ENCODE peak calls at places on chromosomes 1 and 21, in eight cellular contexts. G, V, Y, C, R, U, F and Q are unnamed samples. For H3K9me3 and H3K36me3, the result is how much of the 10 kb centered on the place peaks cover.

GRCh38 chr1:34268311-34269042 is 91.8 kb downstream of the C1orf94 start:
- DNase-seq in G (no peak), Y (no peak), C (peak), F (no peak), U (no peak), V (no peak), R (no peak), Q (no peak)

GRCh38 chr1:206962269-206962668 is 8.0 kb downstream of the FCAMR start:
- DNase-seq in F (no peak), C (no peak), U (no peak), R (no peak), Y (no peak), G (no peak), V (no peak), Q (no peak)

GRCh38 chr1:107862064-107862463 is 102.9 kb downstream of the VAV3 start:
- DNase-seq in G (no peak), R (no peak), F (no peak), V (no peak), U (no peak), C (no peak), Y (no peak), Q (no peak)

GRCh38 chr1:6330410-6330827 is 63.1 kb downstream of the ACOT7 start:
- DNase-seq in G (no peak), C (peak), F (no peak), V (peak), Y (no peak), U (no peak), R (no peak), Q (no peak)

GRCh38 chr1:110210604-110211502 is 739 bp downstream of the KCNC4 start:
- DNase-seq in C (peak), G (peak), F (peak), U (no peak), Y (peak), R (peak), V (peak), Q (peak)

GRCh38 chr21:41684381-41685245 is 82.2 kb downstream of the RIPK4 start:
- DNase-seq in F (no peak), U (no peak), R (no peak), V (peak), G (peak), Y (peak), C (peak), Q (no peak)

GRCh38 chr1:85358702-85359438 is 82.4 kb upstream of the BCL10 start:
- DNase-seq in U (no peak), G (no peak), Y (no peak), R (no peak), V (no peak), F (no peak), C (no peak), Q (no peak)

GRCh38 chr1:209879539-209879938 is 51.8 kb downstream of the UTP25 start:
- DNase-seq in U (no peak), R (no peak), Y (no peak), V (no peak), F (no peak), G (no peak), C (peak), Q (no peak)

GRCh38 chr1:14909920-14910466 is 243.6 kb upstream of the TMEM51 start:
- DNase-seq in V (no peak), U (no peak), G (no peak), R (no peak), Y (no peak), F (no peak), C (no peak), Q (no peak)

GRCh38 chr1:67618285-67619018 is 66.5 kb upstream of the GADD45A start:
- DNase-seq in Y (peak), U (no peak), R (peak), V (peak), C (peak), G (peak), F (peak), Q (peak)

GRCh38 chr1:39957299-39958020 is 2.5 kb downstream of the MFSD2A start:
- DNase-seq in G (no peak), C (no peak), U (no peak), V (no peak), Y (no peak), F (no peak), R (no peak), Q (no peak)

GRCh38 chr1:193456883-193457282 is 270.5 kb upstream of the B3GALT2 start:
- DNase-seq in G (no peak), Y (no peak), V (peak), U (no peak), R (no peak), C (peak), F (no peak), Q (no peak)

GRCh38 chr1:116064616-116065015 is 46.6 kb upstream of the MAB21L3 start:
- DNase-seq in C (no peak), V (peak), U (no peak), R (no peak), F (no peak), Y (no peak), G (no peak), Q (no peak)

GRCh38 chr1:29240400-29240837 is 4.1 kb downstream of the PTPRU start:
- DNase-seq in V (no peak), R (peak), G (no peak), C (no peak), Y (no peak), F (no peak), U (no peak), Q (no peak)

GRCh38 chr1:218556016-218556415 is 210.9 kb downstream of the TGFB2 start:
- DNase-seq in F (no peak), V (no peak), U (no peak), Y (no peak), R (no peak), C (no peak), G (no peak), Q (no peak)

GRCh38 chr1:218553197-218553596 is 208.1 kb downstream of the TGFB2 start:
- DNase-seq in C (no peak), V (no peak), F (no peak), G (no peak), Y (no peak), U (no peak), R (no peak), Q (no peak)

GRCh38 chr1:218558411-218558810 is 213.3 kb downstream of the TGFB2 start:
- DNase-seq in F (no peak), V (no peak), R (no peak), C (no peak), Y (no peak), U (no peak), G (no peak), Q (no peak)

DNA sequence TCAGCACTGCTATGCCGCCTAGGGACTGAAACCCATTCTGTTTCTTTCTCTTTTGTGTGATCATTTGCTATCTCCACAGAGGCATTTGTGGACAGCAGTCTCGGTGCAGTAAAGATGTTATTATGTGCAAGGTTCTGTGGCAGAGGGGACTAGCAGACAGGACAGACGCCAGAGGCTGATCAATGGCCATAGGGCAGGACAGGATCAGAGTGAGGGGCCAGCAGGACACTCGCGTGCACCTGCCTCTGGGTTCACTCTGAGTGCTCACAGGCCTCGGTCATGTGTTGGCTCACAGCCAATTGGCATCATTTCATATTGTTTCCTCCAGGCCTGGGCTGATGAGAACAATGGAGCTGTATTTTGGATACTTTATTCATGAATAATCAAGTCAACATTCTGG is 212.6 kb downstream of the TGFB2 start:
- DNase-seq in Y (no peak), F (no peak), U (no peak), R (no peak), C (peak), V (no peak), G (peak), Q (no peak)
- H3K27ac ChIP-seq in Y (no peak), F (no peak), U (no peak), R (no peak), C (no peak), V (no peak), G (no peak), Q (no peak)

GRCh38 chr21:35520869-35521268 is 471.8 kb upstream of the RUNX1 start:
- DNase-seq in F (no peak), R (no peak), C (no peak), G (no peak), V (no peak), Y (no peak), U (no peak), Q (no peak)
- H3K9me3 ChIP-seq in F (under half), R (under half), C (under half), G (under half), V (under half), Y (under half), U (under half), Q (under half)

GRCh38 chr1:185479781-185480180 is 162.7 kb upstream of the IVNS1ABP start:
- DNase-seq in V (no peak), C (no peak), Y (no peak), F (no peak), G (no peak), R (no peak), U (peak), Q (no peak)

GRCh38 chr1:185480545-185480944 is 163.5 kb upstream of the IVNS1ABP start:
- DNase-seq in Y (no peak), G (no peak), F (no peak), R (no peak), U (no peak), V (no peak), C (no peak), Q (no peak)

GRCh38 chr1:185483217-185483616 is 166.2 kb upstream of the IVNS1ABP start:
- DNase-seq in R (no peak), G (no peak), U (no peak), V (no peak), Y (no peak), C (no peak), F (no peak), Q (no peak)

GRCh38 chr1:185487030-185487429 is 170.0 kb upstream of the IVNS1ABP start:
- DNase-seq in U (no peak), F (no peak), R (no peak), V (no peak), Y (no peak), G (no peak), C (no peak), Q (no peak)

GRCh38 chr1:185483647-185484450 is 166.8 kb upstream of the IVNS1ABP start:
- DNase-seq in G (peak), C (peak), V (peak), U (no peak), R (no peak), F (peak), Y (no peak), Q (no peak)
- H3K36me3 ChIP-seq in G (under half), C (under half), V (under half), U (under half), R (under half), F (under half), Y (under half), Q (under half)

GRCh38 chr1:160220301-160220700 is 15.1 kb downstream of the PEA15 start:
- DNase-seq in F (no peak), C (no peak), Y (no peak), G (no peak), U (no peak), R (no peak), V (no peak), Q (no peak)

GRCh38 chr1:160217466-160218165 is 12.4 kb downstream of the PEA15 start:
- DNase-seq in G (no peak), Y (peak), U (no peak), V (peak), C (no peak), R (no peak), F (no peak), Q (no peak)

GRCh38 chr1:160221089-160221488 is 15.9 kb downstream of the PEA15 start:
- DNase-seq in F (no peak), C (no peak), Y (no peak), U (no peak), R (no peak), G (no peak), V (no peak), Q (no peak)

GRCh38 chr1:160222521-160222920 is 17.3 kb downstream of the PEA15 start:
- DNase-seq in Y (no peak), F (no peak), R (no peak), C (peak), G (no peak), U (no peak), V (no peak), Q (no peak)

DNA sequence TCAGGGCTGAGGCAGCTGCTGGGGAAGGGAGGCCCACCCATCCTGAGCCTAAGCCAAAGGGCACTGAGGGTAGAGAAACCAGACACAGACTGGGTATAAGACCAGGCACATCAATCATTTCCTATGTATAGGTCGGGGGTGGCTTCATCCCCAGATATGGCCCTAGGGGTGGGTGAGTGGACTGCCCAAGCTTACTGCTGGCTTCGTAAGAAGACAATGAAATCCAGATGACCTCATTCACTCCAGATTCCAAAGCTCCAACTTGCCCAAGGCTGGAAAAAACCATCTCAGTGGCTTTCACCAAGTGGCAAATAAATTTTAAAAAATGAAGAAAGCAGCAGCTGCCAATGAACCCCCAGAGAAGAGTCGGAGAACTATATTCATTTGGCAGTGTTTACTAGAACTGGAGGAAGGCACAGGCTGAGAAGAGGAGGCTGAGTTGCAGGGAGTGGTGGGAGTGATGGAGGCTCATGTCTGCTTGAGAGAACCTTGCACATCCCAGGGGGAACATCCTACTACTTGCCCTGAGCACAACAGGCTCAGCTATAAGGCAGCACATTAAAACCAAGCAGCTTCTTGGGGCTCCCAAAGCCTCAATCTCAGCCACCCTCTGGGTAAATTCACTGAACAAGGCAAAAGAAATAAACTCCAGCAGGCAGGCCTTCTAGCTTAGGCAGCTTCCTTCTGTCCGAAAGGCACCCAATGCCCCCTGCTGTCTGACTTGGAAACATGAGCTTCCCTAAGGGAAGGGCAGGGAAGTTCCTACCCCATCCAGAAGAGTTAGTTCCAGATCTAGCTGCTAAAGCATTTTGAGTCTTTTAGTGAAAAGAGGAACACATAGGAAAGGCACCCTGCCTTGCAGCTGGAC is 14.1 kb downstream of the PEA15 start:
- DNase-seq in G (peak), Y (peak), F (no peak), R (no peak), U (no peak), V (peak), C (peak), Q (peak)
- H3K27ac ChIP-seq in G (no peak), Y (peak), F (peak), R (peak), U (no peak), V (no peak), C (peak), Q (peak)

DNA sequence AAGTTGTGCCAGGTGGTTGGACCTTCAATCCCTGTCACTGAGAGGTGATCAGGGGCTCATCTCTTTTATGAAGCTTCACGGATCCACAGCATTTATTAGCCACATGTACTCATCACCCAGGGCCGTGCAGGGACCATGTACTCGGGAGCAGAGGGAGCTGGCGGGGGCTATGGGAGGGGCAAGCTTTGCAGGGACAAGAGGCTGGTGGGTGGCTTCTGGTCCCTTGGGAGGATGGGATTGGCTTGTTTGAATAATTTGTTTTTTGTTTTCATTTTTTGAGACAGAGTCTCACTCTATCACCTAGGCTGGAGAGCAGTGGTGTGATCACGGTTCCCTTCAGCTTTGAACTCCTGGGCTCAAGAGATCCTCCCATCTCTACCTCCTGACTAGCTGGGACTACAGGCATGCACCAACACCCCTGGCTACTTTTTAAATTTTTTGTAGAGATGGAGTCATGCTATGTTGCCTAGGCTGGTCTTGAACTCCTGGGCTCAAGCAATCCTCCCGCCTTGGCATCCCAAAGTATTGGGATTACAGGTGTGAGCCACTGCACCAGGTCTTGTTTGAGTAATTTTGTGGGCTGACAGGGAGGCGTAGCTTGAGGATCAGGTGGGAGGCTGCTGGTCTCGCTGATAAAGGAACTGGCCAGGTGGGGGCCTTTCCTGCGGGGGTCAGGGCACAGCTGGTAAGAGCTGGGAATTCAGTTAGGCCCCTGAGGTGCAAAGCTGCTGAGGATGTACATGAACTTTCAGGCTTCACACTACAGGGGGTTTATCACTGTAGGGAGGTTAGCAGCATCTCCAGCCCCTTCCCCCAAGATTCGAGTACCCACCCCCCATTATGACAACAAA is 308.0 kb upstream of the C1orf174 start:
- DNase-seq in R (no peak), F (no peak), U (no peak), Y (no peak), G (no peak), C (no peak), V (no peak), Q (no peak)
- H3K9me3 ChIP-seq in R (under half), F (under half), U (under half), Y (under half), G (under half), C (under half), V (under half), Q (under half)

GRCh38 chr1:54243022-54243421 is 43.1 kb downstream of the MRPL37 start:
- DNase-seq in G (no peak), R (peak), Y (no peak), F (no peak), C (no peak), U (no peak), V (no peak), Q (peak)

GRCh38 chr1:54245501-54245900 is 45.5 kb downstream of the MRPL37 start:
- DNase-seq in R (peak), C (no peak), U (no peak), G (no peak), Y (no peak), V (no peak), F (no peak), Q (peak)

GRCh38 chr1:54247858-54248257 is 47.9 kb downstream of the MRPL37 start:
- DNase-seq in F (no peak), Y (no peak), R (no peak), U (no peak), G (no peak), C (no peak), V (no peak), Q (no peak)

GRCh38 chr1:54246097-54246721 is 46.2 kb downstream of the MRPL37 start:
- DNase-seq in F (no peak), U (no peak), V (no peak), R (no peak), C (no peak), Y (no peak), G (no peak), Q (no peak)

DNA sequence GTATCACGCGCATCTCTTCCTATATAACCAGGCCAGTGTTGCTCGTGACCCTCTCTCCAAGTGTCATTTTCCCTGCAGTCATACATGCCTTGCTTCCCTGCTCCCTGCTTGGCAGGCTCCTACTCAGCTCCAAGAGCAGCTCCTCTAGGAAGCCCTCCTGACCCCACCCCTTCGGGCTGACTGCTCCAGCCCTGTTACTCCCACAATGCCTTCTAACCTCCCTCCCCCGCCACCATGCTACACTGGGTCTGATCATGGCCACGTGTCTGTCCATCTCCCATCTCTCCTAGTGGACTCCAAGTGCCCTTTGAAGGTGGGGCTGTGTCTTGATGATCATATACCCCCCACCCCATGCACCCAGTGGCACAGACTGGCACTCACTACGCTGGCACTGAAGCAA is 44.7 kb downstream of the MRPL37 start:
- DNase-seq in R (no peak), F (no peak), U (no peak), V (no peak), Y (no peak), G (no peak), C (no peak), Q (no peak)
- H3K36me3 ChIP-seq in R (under half), F (half or more), U (half or more), V (under half), Y (under half), G (under half), C (under half), Q (half or more)

GRCh38 chr1:183022202-183023145 is 746 bp upstream of the LAMC1 start:
- DNase-seq in Y (peak), R (peak), C (peak), V (peak), G (peak), F (peak), U (peak), Q (peak)
- H3K27ac ChIP-seq in Y (peak), R (peak), C (peak), V (peak), G (peak), F (peak), U (peak), Q (peak)

GRCh38 chr1:183121609-183122008 is 64.5 kb upstream of the LAMC2 start:
- DNase-seq in Y (no peak), V (no peak), C (no peak), R (no peak), U (no peak), G (no peak), F (no peak), Q (no peak)
- H3K9me3 ChIP-seq in Y (under half), V (under half), C (under half), R (under half), U (under half), G (under half), F (under half), Q (under half)